ENCODE peak calls at places on chromosomes 3 and 15, in five cellular contexts. D is fibroblast of lung, V is astrocyte of the hippocampus, R is NB4, H is NCI-H2029 treated with DMSO at 0.1 percent for 48 hours. M is an unnamed sample.

GRCh38 chr3:60933828-60934227 is 317.4 kb downstream of the FHIT start:
- DNase-seq in H (no peak), V (no peak), R (no peak), D (no peak), M (no peak)

GRCh38 chr3:187044206-187044605 is 95.1 kb downstream of the RPL39L start:
- DNase-seq in R (peak; percentile 72), D (no peak), H (peak; percentile 66), V (no peak), M (peak; percentile 92)

GRCh38 chr3:170128259-170128976 is 53.1 kb downstream of the PHC3 start:
- DNase-seq in V (no peak), D (peak; percentile 18), R (peak; percentile 97), H (no peak), M (peak; percentile 100)

GRCh38 chr15:65757256-65757655 is 34.8 kb downstream of the DENND4A start:
- DNase-seq in D (no peak), V (no peak), H (no peak), R (no peak), M (no peak)

GRCh38 chr3:178518660-178519396 is 17.4 kb upstream of the KCNMB2 start:
- DNase-seq in V (no peak), D (no peak), R (no peak), H (no peak), M (no peak)

GRCh38 chr3:49158108-49158709 is 7.9 kb downstream of the CCDC71 start:
- DNase-seq in D (peak; percentile 19), H (no peak), R (peak; percentile 67), V (no peak), M (peak; percentile 48)

GRCh38 chr3:71397046-71397445 is 186.5 kb downstream of the FOXP1 start:
- DNase-seq in D (peak; percentile 46), H (no peak), R (peak; percentile 50), V (peak; percentile 40), M (no peak)

GRCh38 chr15:66454143-66454542 is 43.4 kb downstream of the SNAPC5 start:
- DNase-seq in H (no peak), D (peak; percentile 16), R (peak; percentile 67), V (no peak), M (peak; percentile 65)

GRCh38 chr3:141243295-141243707 is 11.7 kb downstream of the PXYLP1 start:
- DNase-seq in H (no peak), V (peak; percentile 65), D (no peak), R (no peak), M (no peak)

GRCh38 chr15:34241376-34242350 is 16.8 kb downstream of the EMC4 start:
- DNase-seq in R (peak; percentile 54), D (peak; percentile 65), H (no peak), V (peak; percentile 45), M (peak; percentile 32)

GRCh38 chr3:14120111-14120920 is 4.4 kb downstream of the CHCHD4 start:
- DNase-seq in V (no peak), H (no peak), R (no peak), D (no peak), M (no peak)

GRCh38 chr15:64864080-64864479 is 22.4 kb downstream of the PLEKHO2 start:
- DNase-seq in D (no peak), V (no peak), H (no peak), R (no peak), M (no peak)

GRCh38 chr15:77942611-77943211 is 134.8 kb downstream of the TBC1D2B start:
- DNase-seq in H (no peak), D (no peak), R (no peak), V (no peak), M (no peak)

GRCh38 chr3:163785693-163786092 is 1292.6 kb downstream of the SI start:
- DNase-seq in V (no peak), R (peak; percentile 16), D (no peak), H (no peak), M (no peak)

GRCh38 chr15:100713163-100713867 is 110.9 kb downstream of the ASB7 start:
- DNase-seq in H (no peak), R (no peak), D (no peak), V (peak; percentile 80), M (no peak)

GRCh38 chr3:49411550-49411967 is 217 bp downstream of the RHOA start:
- DNase-seq in H (no peak), V (no peak), D (no peak), R (peak; percentile 74), M (no peak)

GRCh38 chr3:71146673-71147072 is 436.9 kb downstream of the FOXP1 start:
- DNase-seq in H (no peak), R (no peak), V (no peak), D (no peak), M (no peak)

GRCh38 chr15:74380361-74381189 is 13.1 kb upstream of the CYP11A1 start:
- DNase-seq in R (no peak), D (no peak), V (no peak), H (no peak), M (no peak)

GRCh38 chr3:127688022-127688415 is 15.3 kb downstream of the ABTB1 start:
- DNase-seq in R (no peak), H (no peak), D (no peak), V (no peak), M (no peak)

GRCh38 chr3:15646924-15647511 is 45.5 kb downstream of the BTD start:
- DNase-seq in V (peak; percentile 95), D (peak; percentile 99), R (peak; percentile 7), H (no peak), M (no peak)

GRCh38 chr3:184691397-184692131 is 20.3 kb downstream of the MAGEF1 start:
- DNase-seq in D (peak; percentile 51), R (peak; percentile 75), V (peak; percentile 52), H (no peak), M (peak; percentile 65)

GRCh38 chr3:71726106-71726505 is 904 bp upstream of the EIF4E3 start:
- DNase-seq in V (no peak), D (no peak), H (no peak), R (no peak), M (no peak)

GRCh38 chr3:171916888-171917287 is 73.7 kb downstream of the TMEM212 start:
- DNase-seq in V (no peak), H (no peak), R (no peak), D (no peak), M (no peak)

GRCh38 chr15:59298255-59298856 is 74.3 kb downstream of the MYO1E start:
- DNase-seq in H (no peak), V (no peak), R (no peak), D (no peak), M (no peak)

GRCh38 chr15:41881925-41882688 is 11.7 kb downstream of the SPTBN5 start:
- DNase-seq in V (peak; percentile 56), H (no peak), R (no peak), D (no peak), M (no peak)

GRCh38 chr3:111903067-111903511 is 44.0 kb downstream of the PHLDB2 start:
- DNase-seq in D (peak; percentile 66), H (no peak), R (no peak), V (peak; percentile 68), M (no peak)

GRCh38 chr3:66722675-66723074 is 221.9 kb upstream of the LRIG1 start:
- DNase-seq in D (peak; percentile 91), H (no peak), V (peak; percentile 35), R (no peak), M (peak; percentile 30)

GRCh38 chr3:186414735-186415419 is 52.8 kb upstream of the DGKG start:
- DNase-seq in D (peak; percentile 88), H (no peak), R (no peak), V (peak; percentile 61), M (no peak)

GRCh38 chr3:169812124-169812843 is 386 bp upstream of the LRRIQ4 start:
- DNase-seq in D (peak; percentile 77), V (peak; percentile 85), H (no peak), R (peak; percentile 79), M (peak; percentile 54)

GRCh38 chr3:194816748-194817591 is 131.3 kb downstream of the FAM43A start:
- DNase-seq in R (no peak), D (no peak), V (no peak), H (no peak), M (no peak)

GRCh38 chr15:62173215-62173614 is 8.1 kb upstream of the C2CD4B start:
- DNase-seq in R (no peak), V (no peak), H (no peak), D (no peak), M (no peak)

GRCh38 chr3:112333002-112333385 is at the start of gene CD200:
- DNase-seq in D (peak; percentile 50), H (no peak), V (peak; percentile 84), R (no peak), M (no peak)

GRCh38 chr3:64740232-64740631 is 52.4 kb upstream of the ADAMTS9 start:
- DNase-seq in V (peak; percentile 73), H (no peak), D (peak; percentile 56), R (no peak), M (no peak)

M was measured in MV-4-11.